ENCODE peak calls at places on chromosomes 2 and 18, in four cellular contexts. L is GM12878, J is HepG2, Z is HCT116. R is an unnamed sample.
A peak's percentile ranks its signal among the peaks of the same experiment; 100 is the strongest.

GRCh38 chr2:98487806-98488189 is 43.1 kb downstream of the INPP4A start:
- DNase-seq in J (peak; percentile 66), Z (peak; percentile 39), L (peak; percentile 92), R (no peak)

GRCh38 chr18:58051765-58052460 is 7.9 kb downstream of the NEDD4L start:
- DNase-seq in J (no peak), Z (no peak), L (no peak), R (no peak)

GRCh38 chr2:141021109-141021508 is 1109.7 kb downstream of the LRP1B start:
- DNase-seq in Z (no peak), J (no peak), L (no peak), R (no peak)

GRCh38 chr2:30503007-30503691 is 56.1 kb downstream of the LCLAT1 start:
- DNase-seq in L (no peak), Z (no peak), J (no peak), R (no peak)

GRCh38 chr2:205273627-205274026 is 408.7 kb upstream of the NRP2 start:
- DNase-seq in Z (no peak), J (peak; percentile 84), L (no peak), R (no peak)

GRCh38 chr2:175151791-175152190 is 16.2 kb downstream of the ATF2 start:
- DNase-seq in Z (no peak), L (no peak), J (no peak), R (no peak)

GRCh38 chr2:156436477-156437085 is 402 bp downstream of the GPD2 start:
- DNase-seq in Z (no peak), J (no peak), L (no peak), R (no peak)

GRCh38 chr2:229314117-229314516 is 43.0 kb upstream of the PID1 start:
- DNase-seq in J (no peak), Z (no peak), L (no peak), R (no peak)

GRCh38 chr2:9666306-9666705 is 35.5 kb upstream of the YWHAQ start:
- DNase-seq in J (no peak), Z (no peak), L (no peak), R (no peak)

GRCh38 chr18:35424356-35424755 is 47.2 kb upstream of the ZNF396 start:
- DNase-seq in J (no peak), L (no peak), Z (no peak), R (no peak)

GRCh38 chr2:238433941-238434845 is 7.5 kb downstream of the ASB1 start:
- DNase-seq in L (no peak), Z (no peak), J (no peak), R (no peak)

GRCh38 chr2:45237128-45237527 is 227.9 kb upstream of the SIX2 start:
- DNase-seq in L (no peak), J (no peak), Z (no peak), R (no peak)

GRCh38 chr18:8424917-8425725 is 184.1 kb upstream of the RAB12 start:
- DNase-seq in J (peak; percentile 13), L (no peak), Z (peak; percentile 34), R (no peak)

GRCh38 chr2:241833101-241833937 is 24.3 kb downstream of the NEU4 start:
- DNase-seq in J (no peak), Z (no peak), L (no peak), R (no peak)

GRCh38 chr2:187233811-187234210 is 214.2 kb downstream of the CALCRL start:
- DNase-seq in Z (no peak), J (no peak), L (no peak), R (no peak)

GRCh38 chr2:196376984-196377877 is 205.9 kb upstream of the STK17B start:
- DNase-seq in L (peak; percentile 93), J (no peak), Z (no peak), R (no peak)

GRCh38 chr2:161373939-161374338 is 42.2 kb upstream of the TBR1 start:
- DNase-seq in J (no peak), L (no peak), Z (no peak), R (no peak)

GRCh38 chr2:71607490-71607889 is 154.1 kb downstream of the DYSF start:
- DNase-seq in Z (no peak), L (no peak), J (no peak), R (no peak)

GRCh38 chr2:229627728-229628127 is 86.6 kb downstream of the DNER start:
- DNase-seq in J (no peak), L (no peak), Z (no peak), R (no peak)

GRCh38 chr2:129902731-129903585 is 76.5 kb upstream of the RAB6C start:
- DNase-seq in Z (no peak), L (no peak), J (no peak), R (no peak)

GRCh38 chr18:76005632-76006031 is 489.4 kb downstream of the ZNF516 start:
- DNase-seq in J (no peak), Z (no peak), L (no peak), R (no peak)

GRCh38 chr18:79606621-79607331 is 72.8 kb upstream of the CTDP1 start:
- DNase-seq in Z (no peak), J (no peak), L (no peak), R (no peak)

GRCh38 chr2:238521870-238522269 is 95.1 kb downstream of the ASB1 start:
- DNase-seq in J (no peak), L (no peak), Z (no peak), R (no peak)

GRCh38 chr2:48728827-48729226 is 26.7 kb downstream of the LHCGR start:
- DNase-seq in Z (no peak), J (no peak), L (no peak), R (no peak)

DNA sequence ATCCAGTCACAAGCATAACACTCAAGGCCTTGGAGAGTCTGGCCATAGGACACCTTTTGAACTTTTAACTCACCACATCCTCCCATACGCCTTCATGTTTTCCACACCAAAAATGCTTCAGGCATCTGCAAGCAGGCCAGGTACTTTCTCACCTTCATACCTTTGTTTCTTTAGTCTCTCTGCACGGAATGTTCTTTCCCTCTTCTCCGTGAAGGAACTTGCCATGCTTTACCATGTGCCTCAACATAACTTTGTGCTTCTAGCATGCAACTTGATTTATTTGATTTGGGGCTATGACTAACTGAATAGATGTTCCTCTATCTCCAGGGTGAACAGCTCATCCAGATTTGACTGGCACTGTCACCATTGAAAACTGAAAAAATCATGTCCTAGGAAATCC is 141.7 kb upstream of the ACVR2A start:
- DNase-seq in L (no peak), J (no peak), Z (no peak), R (no peak)
- TF ChIP-seq YY1 in L (no peak), J (no peak), Z (no peak), R (no peak)

DNA sequence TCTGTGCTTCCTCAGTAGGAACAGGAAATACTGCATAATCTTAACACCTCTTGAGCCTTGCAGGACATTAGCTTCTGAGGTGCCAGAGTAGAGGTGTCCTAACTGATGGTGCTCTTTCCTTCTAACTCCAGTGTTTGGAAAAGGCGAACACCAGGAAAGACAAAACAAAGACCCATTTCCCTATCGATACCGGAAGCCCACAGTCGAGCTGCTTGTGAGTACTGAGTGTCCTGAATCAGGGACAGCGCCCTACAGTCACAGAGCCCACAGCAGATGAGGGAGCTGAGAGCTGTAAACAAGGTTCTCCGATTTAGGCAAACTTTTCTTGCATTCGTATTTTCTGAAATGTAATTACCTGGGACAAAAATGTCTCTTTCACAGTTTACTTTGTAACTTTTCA is 50.7 kb downstream of the SLC14A2 start:
- DNase-seq in J (no peak), L (no peak), Z (no peak), R (no peak)
- TF ChIP-seq YY1 in J (no peak), L (no peak), Z (no peak), R (no peak)

GRCh38 chr2:128402921-128403670 is 84.4 kb upstream of the HS6ST1 start:
- DNase-seq in L (no peak), Z (no peak), J (no peak), R (no peak)
- TF ChIP-seq YY1 in L (no peak), Z (no peak), J (no peak), R (no peak)

GRCh38 chr2:171185165-171185818 is 24.6 kb upstream of the TLK1 start:
- DNase-seq in J (peak; percentile 39), L (no peak), Z (no peak), R (no peak)

GRCh38 chr2:171187177-171187576 is 26.5 kb upstream of the TLK1 start:
- DNase-seq in J (no peak), Z (no peak), L (no peak), R (no peak)

GRCh38 chr2:171187819-171188218 is 27.1 kb upstream of the TLK1 start:
- DNase-seq in J (no peak), L (no peak), Z (no peak), R (no peak)

GRCh38 chr2:171181067-171182049 is 20.7 kb upstream of the TLK1 start:
- DNase-seq in J (no peak), Z (no peak), L (no peak), R (no peak)

DNA sequence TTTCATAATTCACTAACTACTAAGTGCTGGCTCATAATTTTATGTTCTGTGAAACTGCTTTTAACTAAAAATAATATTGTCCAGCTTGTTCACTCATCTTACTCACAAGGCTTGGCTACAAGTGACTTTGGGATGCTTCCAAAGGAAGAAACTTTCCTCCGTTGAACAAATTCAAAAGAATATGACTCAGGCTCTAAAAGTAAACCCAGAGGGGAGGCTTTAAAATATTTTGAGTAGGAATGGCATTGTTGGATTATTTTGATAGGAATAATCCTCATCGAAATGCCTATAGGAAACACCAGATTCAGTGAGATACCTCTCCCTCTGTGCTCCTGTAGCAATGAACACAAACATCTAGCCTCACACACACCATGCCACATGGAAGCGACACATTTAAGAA is 25.2 kb upstream of the TLK1 start:
- DNase-seq in J (no peak), Z (no peak), L (no peak), R (no peak)
- TF ChIP-seq YY1 in J (no peak), Z (no peak), L (no peak), R (no peak)

DNA sequence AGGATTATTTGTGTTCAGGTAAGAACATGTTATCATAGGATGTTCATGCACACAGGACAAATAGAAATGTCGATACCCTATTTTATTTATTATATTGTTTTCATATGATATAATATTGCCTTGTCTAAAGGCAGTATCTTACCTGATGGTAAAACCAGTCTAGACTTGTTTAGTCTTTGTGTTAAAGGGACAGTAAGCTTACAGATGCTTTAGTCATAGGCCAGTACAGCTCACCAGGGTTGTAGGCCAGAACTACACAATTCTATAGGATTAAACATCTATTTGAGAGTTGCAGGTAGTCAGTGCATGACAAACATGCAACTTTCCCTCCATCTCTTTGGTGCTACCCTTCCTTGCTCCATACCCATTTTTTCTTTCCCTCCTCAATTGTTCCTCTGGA is 158.5 kb downstream of the GALNT3 start:
- DNase-seq in L (no peak), J (no peak), Z (no peak), R (no peak)
- TF ChIP-seq YY1 in L (no peak), J (no peak), Z (no peak), R (no peak)

DNA sequence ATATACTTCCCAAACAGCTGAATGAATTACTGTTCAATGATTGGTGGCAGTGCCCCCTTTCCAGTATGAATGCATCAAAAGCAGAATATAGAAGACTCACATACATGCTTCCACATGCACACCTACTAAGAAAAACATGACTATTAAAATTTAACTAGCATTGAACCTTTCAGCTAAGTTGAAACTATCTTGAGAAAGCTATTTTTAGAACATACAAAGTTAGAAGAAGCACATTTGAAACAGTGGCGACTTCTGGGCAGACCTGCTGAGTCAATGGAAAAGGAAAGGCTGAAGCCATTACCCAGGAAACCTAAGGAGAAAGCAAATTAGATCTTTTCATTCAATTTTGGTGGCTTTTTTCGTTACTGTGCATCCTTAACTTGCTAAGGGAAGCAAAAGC is 55.9 kb downstream of the PLA2R1 start:
- DNase-seq in J (no peak), L (no peak), Z (no peak), R (no peak)
- TF ChIP-seq YY1 in J (no peak), L (no peak), Z (no peak), R (no peak)